ENCODE peak calls at places on chromosomes 12 and 14, in seven cellular contexts. One of them, this sample, is unnamed.

GRCh38 chr12:42779186-42779859 is 189.8 kb upstream of the PRICKLE1 start:
- DNase-seq in upper lobe of right lung: no peak
- DNase-seq in RWPE1: no peak
- DNase-seq in right lobe of liver: no peak
- DNase-seq in Peyer's patch: no peak
- DNase-seq in CD8-positive, alpha-beta T cell: no peak
- DNase-seq in stimulated activated CD8-positive, alpha-beta memory T cell treated with anti-CD3 and anti-CD28 coated beads, Interleukin-2, amount 100 ng/mL, for 1 hour: no peak
- DNase-seq in this sample: peak

GRCh38 chr14:26008290-26008689 is 589.5 kb downstream of the NOVA1 start:
- DNase-seq in upper lobe of right lung: no peak
- DNase-seq in RWPE1: no peak
- DNase-seq in right lobe of liver: no peak
- DNase-seq in Peyer's patch: no peak
- DNase-seq in CD8-positive, alpha-beta T cell: no peak
- DNase-seq in stimulated activated CD8-positive, alpha-beta memory T cell treated with anti-CD3 and anti-CD28 coated beads, Interleukin-2, amount 100 ng/mL, for 1 hour: no peak
- DNase-seq in this sample: no peak

GRCh38 chr14:93520053-93520607 is 89.4 kb downstream of the UNC79 start:
- DNase-seq in upper lobe of right lung: no peak
- DNase-seq in RWPE1: no peak
- DNase-seq in right lobe of liver: no peak
- DNase-seq in Peyer's patch: no peak
- DNase-seq in CD8-positive, alpha-beta T cell: no peak
- DNase-seq in stimulated activated CD8-positive, alpha-beta memory T cell treated with anti-CD3 and anti-CD28 coated beads, Interleukin-2, amount 100 ng/mL, for 1 hour: no peak
- DNase-seq in this sample: no peak

GRCh38 chr14:31561155-31561846 is at the start of gene NUBPL:
- DNase-seq in upper lobe of right lung: peak
- DNase-seq in RWPE1: peak
- DNase-seq in right lobe of liver: peak
- DNase-seq in Peyer's patch: peak
- DNase-seq in CD8-positive, alpha-beta T cell: peak
- DNase-seq in stimulated activated CD8-positive, alpha-beta memory T cell treated with anti-CD3 and anti-CD28 coated beads, Interleukin-2, amount 100 ng/mL, for 1 hour: peak
- DNase-seq in this sample: peak

GRCh38 chr12:68367903-68368302 is 35.7 kb upstream of the MDM1 start:
- DNase-seq in upper lobe of right lung: no peak
- DNase-seq in RWPE1: no peak
- DNase-seq in right lobe of liver: no peak
- DNase-seq in Peyer's patch: no peak
- DNase-seq in CD8-positive, alpha-beta T cell: no peak
- DNase-seq in stimulated activated CD8-positive, alpha-beta memory T cell treated with anti-CD3 and anti-CD28 coated beads, Interleukin-2, amount 100 ng/mL, for 1 hour: no peak
- DNase-seq in this sample: no peak

GRCh38 chr12:55930771-55931316 is at the start of gene DGKA:
- DNase-seq in upper lobe of right lung: no peak
- DNase-seq in RWPE1: peak
- DNase-seq in right lobe of liver: no peak
- DNase-seq in Peyer's patch: peak
- DNase-seq in CD8-positive, alpha-beta T cell: peak
- DNase-seq in stimulated activated CD8-positive, alpha-beta memory T cell treated with anti-CD3 and anti-CD28 coated beads, Interleukin-2, amount 100 ng/mL, for 1 hour: peak
- DNase-seq in this sample: peak

GRCh38 chr12:50620050-50620974 is 115.5 kb downstream of the DIP2B start:
- DNase-seq in upper lobe of right lung: no peak
- DNase-seq in RWPE1: peak
- DNase-seq in right lobe of liver: no peak
- DNase-seq in Peyer's patch: no peak
- DNase-seq in CD8-positive, alpha-beta T cell: no peak
- DNase-seq in stimulated activated CD8-positive, alpha-beta memory T cell treated with anti-CD3 and anti-CD28 coated beads, Interleukin-2, amount 100 ng/mL, for 1 hour: no peak
- DNase-seq in this sample: peak

GRCh38 chr14:25121342-25122129 is 71.6 kb upstream of the STXBP6 start:
- DNase-seq in upper lobe of right lung: no peak
- DNase-seq in RWPE1: no peak
- DNase-seq in right lobe of liver: no peak
- DNase-seq in Peyer's patch: no peak
- DNase-seq in CD8-positive, alpha-beta T cell: no peak
- DNase-seq in stimulated activated CD8-positive, alpha-beta memory T cell treated with anti-CD3 and anti-CD28 coated beads, Interleukin-2, amount 100 ng/mL, for 1 hour: no peak
- DNase-seq in this sample: peak

GRCh38 chr12:7460375-7461259 is 16.7 kb upstream of the CD163L1 start:
- DNase-seq in upper lobe of right lung: no peak
- DNase-seq in RWPE1: peak
- DNase-seq in right lobe of liver: no peak
- DNase-seq in Peyer's patch: no peak
- DNase-seq in CD8-positive, alpha-beta T cell: peak
- DNase-seq in stimulated activated CD8-positive, alpha-beta memory T cell treated with anti-CD3 and anti-CD28 coated beads, Interleukin-2, amount 100 ng/mL, for 1 hour: no peak
- DNase-seq in this sample: peak

This sample was measured in COLO829.